ENCODE peak calls at places on chromosome 19, in eight cellular contexts. F is H9; N is NCI-H1694 treated with DMSO at 0.1 percent for 48 hours; O is frontal cortex; S is tibial nerve; R is activated naive CD4-positive, alpha-beta T cell; Z is M059J; K is left ventricle myocardium superior. M is an unnamed sample.
A peak's percentile ranks its signal among the peaks of the same experiment; 100 is the strongest.

GRCh38 chr19:53517114-53517741 is 20.7 kb upstream of the ZNF331 start:
- DNase-seq in K (no peak), Z (no peak), R (no peak), O (no peak), F (no peak), S (no peak), N (no peak), M (no peak)

GRCh38 chr19:46015080-46015960 is 7.5 kb downstream of the PGLYRP1 start:
- DNase-seq in R (peak; percentile 39), Z (peak; percentile 64), K (peak; percentile 68), S (no peak), O (peak; percentile 63), N (no peak), F (peak; percentile 94), M (no peak)

GRCh38 chr19:41322451-41322850 is 12.5 kb downstream of the CCDC97 start:
- DNase-seq in K (no peak), Z (no peak), S (no peak), R (no peak), N (no peak), F (no peak), O (no peak), M (no peak)

GRCh38 chr19:19171821-19172532 is 1.9 kb upstream of the MEF2B start:
- DNase-seq in S (no peak), R (no peak), Z (no peak), F (no peak), N (no peak), K (no peak), O (no peak), M (no peak)

GRCh38 chr19:47660435-47660832 is 51.5 kb downstream of the BICRA start:
- DNase-seq in Z (peak; percentile 41), K (no peak), S (no peak), F (no peak), R (no peak), N (no peak), O (no peak), M (no peak)

GRCh38 chr19:49829200-49829599 is 11.1 kb downstream of the MED25 start:
- DNase-seq in O (no peak), S (no peak), R (no peak), K (no peak), Z (no peak), F (no peak), N (no peak), M (no peak)

GRCh38 chr19:46813570-46814358 is 25.4 kb upstream of the SLC1A5 start:
- DNase-seq in R (no peak), N (no peak), O (no peak), F (no peak), K (peak; percentile 77), Z (peak; percentile 55), S (peak; percentile 81), M (no peak)

GRCh38 chr19:16582486-16583261 is 10.5 kb upstream of the SLC35E1 start:
- DNase-seq in O (no peak), Z (no peak), F (no peak), S (no peak), N (no peak), R (no peak), K (no peak), M (no peak)

GRCh38 chr19:10430505-10431253 is 10.3 kb downstream of the PDE4A start:
- DNase-seq in Z (peak; percentile 37), K (peak; percentile 85), R (no peak), O (no peak), N (no peak), S (no peak), F (no peak), M (no peak)

GRCh38 chr19:48424694-48425219 is 21.0 kb upstream of the GRWD1 start:
- DNase-seq in R (no peak), S (no peak), K (no peak), N (no peak), O (no peak), Z (peak; percentile 79), F (peak; percentile 53), M (no peak)

GRCh38 chr19:18274776-18275356 is 614 bp upstream of the IQCN start:
- DNase-seq in K (peak; percentile 94), R (no peak), F (peak; percentile 73), Z (peak; percentile 93), N (no peak), O (peak; percentile 82), S (peak; percentile 76), M (peak; percentile 52)

GRCh38 chr19:16216744-16217670 is 19.3 kb downstream of the AP1M1 start:
- DNase-seq in F (no peak), K (no peak), Z (no peak), O (no peak), R (no peak), S (no peak), N (peak; percentile 79), M (no peak)

GRCh38 chr19:14614099-14614412 is 31.2 kb downstream of the CLEC17A start:
- DNase-seq in F (no peak), N (no peak), O (no peak), K (no peak), S (no peak), R (no peak), Z (no peak), M (no peak)

GRCh38 chr19:28128341-28128740 is 1084.6 kb downstream of the UQCRFS1 start:
- DNase-seq in F (no peak), R (no peak), N (no peak), S (no peak), O (no peak), K (no peak), Z (no peak), M (no peak)

GRCh38 chr19:54482889-54483288 is 9.8 kb upstream of the CDC42EP5 start:
- DNase-seq in F (no peak), N (no peak), S (no peak), Z (no peak), K (no peak), O (no peak), R (no peak), M (no peak)

GRCh38 chr19:3222709-3223108 is 1.8 kb upstream of the CELF5 start:
- DNase-seq in R (no peak), K (no peak), Z (no peak), O (no peak), N (no peak), S (no peak), F (no peak), M (no peak)

GRCh38 chr19:38838208-38838985 is 6.8 kb upstream of the ECH1 start:
- DNase-seq in Z (peak; percentile 90), S (no peak), O (no peak), K (no peak), N (no peak), R (no peak), F (no peak), M (no peak)

GRCh38 chr19:15330801-15331418 is 1.4 kb downstream of the BRD4 start:
- DNase-seq in Z (peak; percentile 96), N (no peak), F (no peak), S (no peak), O (peak; percentile 63), R (no peak), K (no peak), M (no peak)

GRCh38 chr19:49506575-49507105 is 5.8 kb upstream of the FCGRT start:
- DNase-seq in R (peak; percentile 51), O (peak; percentile 60), K (peak; percentile 52), S (peak; percentile 59), F (peak; percentile 90), N (peak; percentile 50), Z (peak; percentile 60), M (peak; percentile 37)

GRCh38 chr19:3863648-3864047 is 5.2 kb downstream of the ZFR2 start:
- DNase-seq in F (no peak), S (no peak), K (no peak), Z (no peak), O (no peak), R (no peak), N (no peak), M (no peak)

GRCh38 chr19:41265376-41266153 is 1.4 kb downstream of the HNRNPUL1 start:
- DNase-seq in R (no peak), K (no peak), O (no peak), S (no peak), N (no peak), Z (peak; percentile 28), F (no peak), M (no peak)

GRCh38 chr19:584240-585001 is 5.3 kb upstream of the HCN2 start:
- DNase-seq in Z (peak; percentile 20), O (peak; percentile 83), K (peak; percentile 79), N (peak; percentile 9), R (peak; percentile 31), F (peak; percentile 83), S (no peak), M (no peak)

GRCh38 chr19:37654833-37655688 is at the start of gene ZFP30:
- DNase-seq in R (peak; percentile 48), Z (peak; percentile 83), F (peak; percentile 76), O (peak; percentile 83), K (peak; percentile 96), N (peak; percentile 86), S (peak; percentile 77), M (peak; percentile 84)

GRCh38 chr19:44794610-44795009 is 14.3 kb upstream of the BCAM start:
- DNase-seq in F (no peak), Z (no peak), R (no peak), N (no peak), K (no peak), S (no peak), O (no peak), M (no peak)

GRCh38 chr19:29001922-29002247 is 211.1 kb downstream of the UQCRFS1 start:
- DNase-seq in S (no peak), Z (no peak), F (no peak), N (no peak), K (no peak), R (no peak), O (peak; percentile 49), M (peak; percentile 54)

GRCh38 chr19:41297628-41298326 is 12.2 kb upstream of the CCDC97 start:
- DNase-seq in F (no peak), O (no peak), N (no peak), R (no peak), K (no peak), Z (no peak), S (no peak), M (no peak)

GRCh38 chr19:7658219-7658686 is 10.6 kb upstream of the RETN start:
- DNase-seq in Z (peak; percentile 20), S (no peak), F (no peak), K (no peak), R (no peak), O (no peak), N (no peak), M (peak; percentile 46)

GRCh38 chr19:14089662-14090508 is 666 bp downstream of the SAMD1 start:
- DNase-seq in N (no peak), Z (peak; percentile 59), O (peak; percentile 64), R (peak; percentile 16), K (peak; percentile 79), F (no peak), S (peak; percentile 17), M (no peak)

GRCh38 chr19:46537136-46538097 is 41.8 kb upstream of the PNMA8B start:
- DNase-seq in O (no peak), R (peak; percentile 46), Z (peak; percentile 23), N (peak; percentile 28), F (peak; percentile 68), K (peak; percentile 73), S (peak; percentile 72), M (no peak)

GRCh38 chr19:34075661-34076091 is 96.6 kb upstream of the LSM14A start:
- DNase-seq in R (no peak), S (no peak), N (no peak), Z (peak; percentile 90), K (no peak), F (no peak), O (no peak), M (no peak)

GRCh38 chr19:29610213-29610573 is 4.1 kb downstream of the POP4 start:
- DNase-seq in Z (no peak), O (no peak), K (no peak), R (no peak), S (no peak), N (no peak), F (no peak), M (no peak)